ENCODE peak calls at places on chromosome 5, in eight cellular contexts. W, D, L, U, R, I, H and C are unnamed samples.

GRCh38 chr5:127572930-127573329 is 55.5 kb downstream of the PRRC1 start:
- DNase-seq in D (peak; percentile 30), W (no peak), U (peak; percentile 21), R (no peak), I (no peak), H (no peak), L (no peak), C (no peak)

GRCh38 chr5:26872337-26872736 is 166.0 kb downstream of the CDH9 start:
- DNase-seq in D (no peak), L (no peak), U (no peak), I (no peak), R (no peak), H (no peak), W (no peak), C (no peak)

GRCh38 chr5:89560724-89561123 is 677.7 kb upstream of the MEF2C start:
- DNase-seq in L (no peak), H (no peak), R (no peak), U (no peak), W (no peak), D (no peak), I (no peak), C (no peak)

GRCh38 chr5:178241259-178241658 is 8.7 kb upstream of the PHYKPL start:
- DNase-seq in D (no peak), U (no peak), W (no peak), R (peak; percentile 68), H (no peak), L (no peak), I (no peak), C (no peak)

GRCh38 chr5:149367249-149367971 is 9.6 kb downstream of the PCYOX1L start:
- DNase-seq in R (no peak), I (peak; percentile 50), H (peak; percentile 70), D (peak; percentile 79), L (peak; percentile 79), W (peak; percentile 71), U (peak; percentile 78), C (peak; percentile 73)

GRCh38 chr5:135834639-135835529 is at the start of gene SLC25A48:
- DNase-seq in L (peak; percentile 58), W (no peak), R (no peak), U (peak; percentile 42), D (peak; percentile 68), H (peak; percentile 16), I (no peak), C (no peak)

GRCh38 chr5:138538943-138539627 is 4.0 kb downstream of the ETF1 start:
- DNase-seq in H (no peak), U (no peak), L (no peak), W (no peak), R (no peak), D (no peak), I (no peak), C (no peak)

GRCh38 chr5:43772601-43773031 is 169.6 kb downstream of the NNT start:
- DNase-seq in W (peak; percentile 88), R (no peak), H (peak; percentile 73), D (peak; percentile 56), I (no peak), L (peak; percentile 44), U (peak; percentile 90), C (no peak)

GRCh38 chr5:24788829-24789509 is 144.2 kb upstream of the CDH10 start:
- DNase-seq in R (no peak), U (peak; percentile 9), L (no peak), D (peak; percentile 93), W (no peak), I (no peak), H (no peak), C (no peak)

GRCh38 chr5:61245936-61246335 is 83.7 kb upstream of the SMIM15 start:
- DNase-seq in U (no peak), R (no peak), D (peak; percentile 8), H (no peak), L (no peak), W (no peak), I (no peak), C (no peak)

GRCh38 chr5:88889165-88890069 is 6.4 kb upstream of the MEF2C start:
- DNase-seq in I (no peak), H (peak; percentile 13), W (peak; percentile 59), L (no peak), R (peak; percentile 77), D (peak; percentile 53), U (peak; percentile 59), C (peak; percentile 88)

GRCh38 chr5:53362521-53362941 is 117.9 kb upstream of the FST start:
- DNase-seq in L (no peak), W (peak; percentile 91), U (peak; percentile 96), D (peak; percentile 95), I (no peak), H (peak; percentile 97), R (no peak), C (no peak)

GRCh38 chr5:36334315-36334714 is 32.6 kb upstream of the RANBP3L start:
- DNase-seq in L (no peak), D (no peak), W (no peak), R (no peak), I (no peak), H (no peak), U (no peak), C (no peak)

GRCh38 chr5:2686296-2686695 is 65.2 kb downstream of the IRX2 start:
- DNase-seq in D (peak; percentile 1), R (no peak), I (no peak), L (no peak), W (no peak), H (no peak), U (no peak), C (no peak)

GRCh38 chr5:119991645-119992044 is 362.3 kb downstream of the FAM170A start:
- DNase-seq in D (no peak), L (no peak), R (no peak), H (no peak), I (no peak), W (no peak), U (no peak), C (no peak)

GRCh38 chr5:118042076-118042475 is 946.3 kb downstream of the DTWD2 start:
- DNase-seq in W (peak; percentile 11), H (no peak), I (no peak), U (peak; percentile 7), L (no peak), R (no peak), D (no peak), C (no peak)

GRCh38 chr5:171808951-171809350 is 23.3 kb downstream of the SMIM23 start:
- DNase-seq in W (peak; percentile 32), R (no peak), L (no peak), I (no peak), H (peak; percentile 71), D (peak; percentile 89), U (no peak), C (no peak)

GRCh38 chr5:17309462-17309861 is 92.0 kb downstream of the BASP1 start:
- DNase-seq in U (no peak), D (no peak), R (no peak), L (no peak), H (no peak), W (no peak), I (no peak), C (no peak)

GRCh38 chr5:151087475-151087874 is 6.6 kb upstream of the TNIP1 start:
- DNase-seq in U (no peak), W (no peak), H (peak; percentile 59), I (no peak), D (no peak), L (no peak), R (no peak), C (no peak)
- H3K4me1 ChIP-seq in U (peaks cover 9% of the 10 kb centered on the region), W (peaks cover 4% of the 10 kb centered on the region), H (peaks cover 8% of the 10 kb centered on the region), I (peaks cover 54% of the 10 kb centered on the region), D (peaks cover under 1% of the 10 kb centered on the region), L (peaks cover 11% of the 10 kb centered on the region), R (peaks cover 60% of the 10 kb centered on the region), C (peaks cover 4% of the 10 kb centered on the region)

GRCh38 chr5:9496801-9497200 is 49.1 kb downstream of the SEMA5A start:
- DNase-seq in U (no peak), D (no peak), L (no peak), H (no peak), W (no peak), R (no peak), I (no peak), C (no peak)
- H3K4me1 ChIP-seq in U (peaks cover 25% of the 10 kb centered on the region), D (no peaks in the 10 kb centered on the region), L (no peaks in the 10 kb centered on the region), H (peaks cover 2% of the 10 kb centered on the region), W (no peaks in the 10 kb centered on the region), R (no peaks in the 10 kb centered on the region), I (no peaks in the 10 kb centered on the region), C (no peaks in the 10 kb centered on the region)

GRCh38 chr5:56099346-56099745 is 104.6 kb upstream of the IL6ST start:
- DNase-seq in R (no peak), H (peak; percentile 56), U (peak; percentile 90), W (peak; percentile 88), I (no peak), L (no peak), D (peak; percentile 77), C (no peak)

GRCh38 chr5:56102885-56103284 is 108.1 kb upstream of the IL6ST start:
- DNase-seq in H (peak; percentile 35), L (no peak), D (no peak), U (no peak), W (no peak), R (no peak), I (no peak), C (no peak)

GRCh38 chr5:56101180-56101579 is 106.4 kb upstream of the IL6ST start:
- DNase-seq in W (no peak), H (no peak), I (no peak), D (no peak), R (no peak), L (no peak), U (no peak), C (no peak)

GRCh38 chr5:56097055-56097454 is 102.3 kb upstream of the IL6ST start:
- DNase-seq in L (no peak), W (no peak), D (no peak), U (no peak), R (no peak), I (no peak), H (no peak), C (no peak)

GRCh38 chr5:56100429-56101176 is 105.8 kb upstream of the IL6ST start:
- DNase-seq in I (no peak), H (no peak), D (no peak), L (no peak), W (no peak), R (no peak), U (no peak), C (no peak)
- H3K4me1 ChIP-seq in I (peaks cover 89% of the 10 kb centered on the region), H (peaks cover 4% of the 10 kb centered on the region), D (peaks cover 16% of the 10 kb centered on the region), L (peaks cover 14% of the 10 kb centered on the region), W (peaks cover 11% of the 10 kb centered on the region), R (peaks cover 32% of the 10 kb centered on the region), U (no peaks in the 10 kb centered on the region), C (peaks cover 3% of the 10 kb centered on the region)

GRCh38 chr5:108196276-108196675 is 185.6 kb downstream of the FBXL17 start:
- DNase-seq in L (no peak), W (no peak), U (no peak), I (no peak), H (peak; percentile 17), R (no peak), D (peak; percentile 31), C (no peak)

DNA sequence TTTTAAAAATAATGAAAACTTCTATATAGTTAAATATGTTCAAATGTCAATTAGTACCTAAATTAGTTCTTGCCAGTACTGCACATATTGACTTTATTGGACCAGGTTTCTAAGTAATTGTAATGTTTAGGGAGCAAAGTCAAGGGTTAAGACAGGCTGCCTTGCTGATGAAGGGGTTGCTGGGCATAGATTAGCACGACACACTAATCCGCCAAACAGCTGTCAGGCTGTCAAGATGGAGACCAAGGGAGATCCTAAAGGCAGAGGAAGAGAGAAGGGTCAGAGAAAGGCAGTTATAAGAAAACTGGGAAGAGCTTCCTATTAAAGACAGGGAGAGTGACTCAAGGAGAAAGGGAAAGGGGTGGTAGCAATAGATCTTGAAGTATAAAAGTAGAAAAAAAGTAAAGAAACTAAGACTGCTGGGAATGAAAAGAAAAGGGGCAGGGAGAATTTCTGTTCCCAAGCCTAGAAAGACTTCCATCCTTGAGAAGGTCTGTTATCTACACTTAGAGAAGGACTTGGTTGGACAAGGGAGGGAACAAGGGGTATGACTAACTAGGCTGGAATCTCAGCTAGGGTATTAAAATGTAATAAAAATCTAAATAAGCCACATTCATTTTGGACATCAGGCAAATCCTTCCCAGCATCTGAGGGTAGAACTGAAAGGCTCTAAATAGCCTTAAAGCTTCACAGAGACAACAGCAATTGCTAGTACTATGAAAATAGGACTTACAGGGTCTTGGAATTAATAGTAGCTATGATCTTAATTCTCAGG is 188.7 kb downstream of the FBXL17 start:
- DNase-seq in H (peak; percentile 75), R (no peak), W (peak; percentile 68), L (no peak), U (peak; percentile 72), I (no peak), D (peak; percentile 70), C (no peak)
- H3K4me1 ChIP-seq in H (peaks cover 3% of the 10 kb centered on the region), R (no peaks in the 10 kb centered on the region), W (no peaks in the 10 kb centered on the region), L (peaks cover 9% of the 10 kb centered on the region), U (no peaks in the 10 kb centered on the region), I (no peaks in the 10 kb centered on the region), D (peaks cover 9% of the 10 kb centered on the region), C (no peaks in the 10 kb centered on the region)